ENCODE peak calls at places on chromosome 21, in nine cellular contexts. A, O, H, Y, D, M, U, C and S are unnamed samples.

GRCh38 chr21:45209046-45209445 is 78.6 kb downstream of the POFUT2 start:
- DNase-seq in O (no peak), M (peak; percentile 43), A (no peak), D (no peak), U (no peak), Y (no peak), H (no peak), C (no peak), S (no peak)

GRCh38 chr21:34801519-34802132 is 132.8 kb downstream of the CLIC6 start:
- DNase-seq in H (peak; percentile 44), A (no peak), D (no peak), Y (peak; percentile 21), C (peak; percentile 36), M (peak; percentile 36), U (no peak), O (no peak), S (no peak)

GRCh38 chr21:16419188-16419874 is 689.5 kb downstream of the USP25 start:
- DNase-seq in D (peak; percentile 74), M (no peak), O (peak; percentile 53), C (no peak), U (peak; percentile 55), H (no peak), Y (no peak), A (no peak), S (peak; percentile 70)

GRCh38 chr21:39483917-39484316 is 32.1 kb downstream of the SH3BGR start:
- DNase-seq in Y (no peak), D (no peak), O (no peak), C (no peak), A (no peak), H (no peak), M (no peak), U (no peak), S (no peak)

GRCh38 chr21:27759091-27759659 is 792.3 kb upstream of the ADAMTS5 start:
- DNase-seq in M (no peak), A (no peak), H (no peak), C (no peak), Y (peak; percentile 43), D (no peak), U (no peak), O (no peak), S (peak; percentile 16)

GRCh38 chr21:26710155-26710554 is 135.1 kb downstream of the ADAMTS1 start:
- DNase-seq in Y (no peak), A (no peak), M (no peak), O (no peak), U (no peak), D (no peak), C (no peak), H (no peak), S (no peak)

GRCh38 chr21:46317710-46318463 is 5.8 kb downstream of the C21orf58 start:
- DNase-seq in H (no peak), Y (no peak), C (no peak), M (no peak), D (peak; percentile 84), A (no peak), O (no peak), U (peak; percentile 81), S (no peak)

GRCh38 chr21:35643176-35643575 is 417.1 kb downstream of the SETD4 start:
- DNase-seq in C (no peak), D (no peak), M (peak; percentile 96), U (no peak), Y (no peak), O (no peak), H (no peak), A (no peak), S (no peak)

GRCh38 chr21:40074710-40075109 is 207.5 kb downstream of the PCP4 start:
- DNase-seq in C (no peak), O (no peak), D (no peak), M (no peak), A (no peak), Y (no peak), H (no peak), U (no peak), S (no peak)

GRCh38 chr21:32472890-32473765 is 60.6 kb downstream of the EVA1C start:
- DNase-seq in M (no peak), A (no peak), U (no peak), O (no peak), C (no peak), Y (no peak), H (no peak), D (no peak), S (no peak)